ENCODE peak calls at places on chromosomes 11 and 22, in eight cellular contexts. H, O, S, G, I, N, A and W are unnamed samples.
A peak's percentile ranks its signal among the peaks of the same experiment; 100 is the strongest.

GRCh38 chr11:15161746-15162145 is 47.0 kb downstream of the INSC start:
- DNase-seq in O (no peak), G (no peak), N (peak; percentile 41), S (no peak), I (no peak), H (no peak), A (no peak), W (no peak)

GRCh38 chr11:61966673-61967176 is 709 bp downstream of the FTH1 start:
- DNase-seq in N (peak; percentile 52), I (no peak), O (peak; percentile 70), G (no peak), A (no peak), H (no peak), S (no peak), W (no peak)

GRCh38 chr11:108148549-108148948 is 27.2 kb downstream of the ACAT1 start:
- DNase-seq in N (no peak), H (no peak), G (no peak), I (no peak), S (no peak), O (no peak), A (no peak), W (no peak)

GRCh38 chr11:72848846-72849466 is 34.7 kb downstream of the ATG16L2 start:
- DNase-seq in H (no peak), G (no peak), I (peak; percentile 35), A (peak; percentile 41), N (peak; percentile 41), S (peak; percentile 59), O (no peak), W (no peak)

GRCh38 chr22:21947040-21948014 is 5.3 kb downstream of the PPM1F start:
- DNase-seq in O (no peak), H (no peak), S (no peak), I (no peak), N (peak; percentile 74), A (no peak), G (no peak), W (no peak)

GRCh38 chr11:121692236-121692635 is 239.5 kb upstream of the SORL1-AS1 start:
- DNase-seq in I (no peak), G (no peak), S (no peak), H (no peak), O (no peak), N (no peak), A (no peak), W (no peak)

GRCh38 chr11:61776561-61777075 is 15.8 kb downstream of the TMEM258 start:
- DNase-seq in S (peak; percentile 48), H (peak; percentile 37), O (no peak), I (peak; percentile 57), N (peak; percentile 72), A (peak; percentile 21), G (no peak), W (no peak)

GRCh38 chr11:107397357-107397756 is 60.3 kb downstream of the CWF19L2 start:
- DNase-seq in A (no peak), H (no peak), N (no peak), S (no peak), I (no peak), G (no peak), O (no peak), W (no peak)

GRCh38 chr11:110184974-110185597 is 91.9 kb downstream of the ZC3H12C start:
- DNase-seq in S (no peak), N (no peak), I (no peak), G (no peak), H (no peak), O (no peak), A (no peak), W (no peak)

GRCh38 chr22:29049655-29050263 is 11.9 kb downstream of the C22orf31 start:
- DNase-seq in O (no peak), N (no peak), H (no peak), G (no peak), A (no peak), I (no peak), S (no peak), W (no peak)

GRCh38 chr22:30733081-30733680 is 38.5 kb downstream of the OSBP2 start:
- DNase-seq in N (peak; percentile 71), A (no peak), H (no peak), I (no peak), O (no peak), S (no peak), G (no peak), W (no peak)

GRCh38 chr11:78218707-78219492 is 30.2 kb downstream of the USP35 start:
- DNase-seq in A (no peak), O (no peak), H (no peak), I (no peak), N (no peak), S (no peak), G (no peak), W (no peak)

GRCh38 chr22:37504964-37505363 is 14.3 kb downstream of the CARD10 start:
- DNase-seq in I (no peak), O (no peak), H (no peak), S (no peak), N (no peak), G (no peak), A (no peak), W (no peak)

GRCh38 chr22:47779474-47779873 is 1017.0 kb downstream of the TBC1D22A start:
- DNase-seq in O (no peak), A (no peak), I (no peak), G (no peak), N (no peak), H (no peak), S (no peak), W (no peak)

GRCh38 chr11:695332-695605 is 247 bp upstream of the DEAF1 start:
- DNase-seq in O (no peak), A (no peak), I (no peak), G (no peak), N (no peak), S (no peak), H (no peak), W (no peak)

GRCh38 chr22:19598054-19598855 is 74.0 kb upstream of the CLDN5 start:
- DNase-seq in I (no peak), A (no peak), G (no peak), H (no peak), S (no peak), N (no peak), O (no peak), W (no peak)

GRCh38 chr22:47407626-47408025 is 645.2 kb downstream of the TBC1D22A start:
- DNase-seq in H (no peak), A (no peak), I (no peak), O (no peak), S (no peak), N (no peak), G (no peak), W (no peak)